ENCODE peak calls at places on chromosomes 11 and 22, in four cellular contexts. E is gastrocnemius medialis, F is HCT116, Y is K562. M is an unnamed sample.

GRCh38 chr22:38485783-38486182 is 17.9 kb downstream of the KDELR3 start:
- ATAC-seq in E (no peak), F (peak; percentile 31), Y (no peak), M (peak; percentile 42)

GRCh38 chr11:128266893-128267292 is 320.5 kb downstream of the ETS1 start:
- ATAC-seq in E (no peak), F (no peak), Y (no peak), M (no peak)

GRCh38 chr22:37981282-37982011 is 2.9 kb downstream of the SOX10 start:
- ATAC-seq in E (no peak), F (no peak), Y (no peak), M (no peak)

GRCh38 chr22:20519558-20519957 is 12.1 kb downstream of the MED15 start:
- ATAC-seq in E (no peak), F (no peak), Y (no peak), M (no peak)

GRCh38 chr11:575996-576756 is at the start of gene PHRF1:
- ATAC-seq in E (peak; percentile 97), F (peak; percentile 88), Y (peak; percentile 89), M (peak; percentile 95)

GRCh38 chr22:28759861-28760560 is 12.5 kb upstream of the CCDC117 start:
- ATAC-seq in E (no peak), F (peak; percentile 27), Y (no peak), M (no peak)

GRCh38 chr22:36327922-36328551 is 59.7 kb downstream of the MYH9 start:
- ATAC-seq in E (no peak), F (no peak), Y (no peak), M (peak; percentile 50)

GRCh38 chr11:78838417-78838816 is 263.8 kb upstream of the NARS2 start:
- ATAC-seq in E (no peak), F (peak; percentile 75), Y (no peak), M (no peak)

GRCh38 chr11:86940122-86940777 is 14.9 kb downstream of the FZD4 start:
- ATAC-seq in E (peak; percentile 92), F (no peak), Y (peak; percentile 75), M (peak; percentile 93)

GRCh38 chr11:44651535-44652130 is 75.1 kb upstream of the TSPAN18 start:
- ATAC-seq in E (no peak), F (no peak), Y (no peak), M (no peak)

GRCh38 chr22:42231929-42232328 is 38.5 kb downstream of the TCF20 start:
- ATAC-seq in E (no peak), F (no peak), Y (no peak), M (no peak)

GRCh38 chr11:78037056-78037455 is 14.0 kb upstream of the KCTD14 start:
- ATAC-seq in E (no peak), F (no peak), Y (no peak), M (no peak)

GRCh38 chr11:119067371-119068222 is at the start of gene VPS11:
- ATAC-seq in E (peak; percentile 96), F (peak; percentile 93), Y (peak; percentile 94), M (peak; percentile 99)

GRCh38 chr11:65059523-65059922 is 1.2 kb upstream of the NAALADL1 start:
- ATAC-seq in E (no peak), F (no peak), Y (no peak), M (no peak)

GRCh38 chr22:22759371-22759770 is 115.0 kb downstream of the GGTLC2 start:
- ATAC-seq in E (no peak), F (no peak), Y (no peak), M (no peak)

GRCh38 chr11:605286-606129 is 10.2 kb downstream of the IRF7 start:
- ATAC-seq in E (no peak), F (no peak), Y (no peak), M (no peak)

GRCh38 chr11:15958939-15959338 is 397.4 kb downstream of the SOX6 start:
- ATAC-seq in E (no peak), F (no peak), Y (no peak), M (no peak)

GRCh38 chr22:24418786-24419479 is 8.5 kb upstream of the ADORA2A start:
- ATAC-seq in E (no peak), F (no peak), Y (no peak), M (no peak)

GRCh38 chr11:86800956-86801264 is 568 bp downstream of the PRSS23 start:
- ATAC-seq in E (no peak), F (no peak), Y (no peak), M (no peak)

GRCh38 chr11:111745719-111746504 is 20.3 kb downstream of the PPP2R1B start:
- ATAC-seq in E (no peak), F (no peak), Y (no peak), M (peak; percentile 65)

GRCh38 chr11:60918251-60918940 is 4.4 kb downstream of the TMEM109 start:
- ATAC-seq in E (no peak), F (no peak), Y (peak; percentile 18), M (no peak)

GRCh38 chr22:20514658-20515406 is 7.4 kb downstream of the MED15 start:
- ATAC-seq in E (peak; percentile 97), F (peak; percentile 6), Y (no peak), M (peak; percentile 48)

GRCh38 chr22:26548303-26548702 is 36.0 kb upstream of the TFIP11 start:
- ATAC-seq in E (no peak), F (no peak), Y (no peak), M (no peak)

GRCh38 chr11:19080579-19080993 is 20.1 kb upstream of the MRGPRX2 start:
- ATAC-seq in E (no peak), F (no peak), Y (no peak), M (no peak)

GRCh38 chr22:37310075-37310606 is 27.8 kb downstream of the CYTH4 start:
- ATAC-seq in E (no peak), F (no peak), Y (no peak), M (no peak)

GRCh38 chr11:62500066-62501035 is 46.3 kb downstream of the AHNAK start:
- ATAC-seq in E (no peak), F (peak; percentile 94), Y (peak; percentile 81), M (no peak)

GRCh38 chr22:46815132-46815531 is 52.7 kb downstream of the TBC1D22A start:
- ATAC-seq in E (no peak), F (no peak), Y (no peak), M (no peak)
- TF ChIP-seq POLR2A in E (no peak), F (no peak), Y (no peak), M (no peak)

DNA sequence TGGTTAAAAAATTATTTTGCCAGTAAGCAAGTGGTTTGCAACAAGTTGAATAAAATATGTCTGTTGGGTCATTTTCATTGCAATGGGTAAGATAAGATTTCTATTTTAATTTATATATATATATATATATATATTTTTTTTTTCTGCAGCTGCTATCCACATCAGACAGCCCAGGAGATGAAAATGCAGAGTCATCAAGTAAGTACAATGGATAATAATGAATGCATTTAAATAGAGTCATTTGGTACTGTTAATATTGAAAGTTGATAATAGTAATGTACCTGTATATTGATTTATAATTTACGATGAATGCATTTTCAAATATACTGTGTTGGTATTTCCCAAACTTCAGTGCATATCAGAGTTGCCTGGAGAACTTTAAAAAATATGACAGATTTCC is 11.5 kb downstream of the BIRC3 start:
- ATAC-seq in E (no peak), F (no peak), Y (no peak), M (no peak)
- TF ChIP-seq POLR2A in E (no peak), F (no peak), Y (no peak), M (no peak)

GRCh38 chr11:124673333-124674167 is at the start of the genes SIAE and SPA17:
- ATAC-seq in E (peak; percentile 92), F (peak; percentile 94), Y (peak; percentile 99), M (peak; percentile 98)
- TF ChIP-seq POLR2A in E (peak; percentile 25), F (peak; percentile 55), Y (peak; percentile 86), M (peak; percentile 48)

GRCh38 chr11:3357302-3357701 is 21.6 kb downstream of the ZNF195 start:
- ATAC-seq in E (no peak), F (no peak), Y (peak; percentile 21), M (no peak)

GRCh38 chr11:3359092-3359824 is 19.7 kb downstream of the ZNF195 start:
- ATAC-seq in E (no peak), F (no peak), Y (peak; percentile 64), M (no peak)

GRCh38 chr11:3353066-3353465 is 25.9 kb downstream of the ZNF195 start:
- ATAC-seq in E (no peak), F (no peak), Y (no peak), M (no peak)

GRCh38 chr11:3356858-3357257 is 22.1 kb downstream of the ZNF195 start:
- ATAC-seq in E (no peak), F (no peak), Y (no peak), M (no peak)

GRCh38 chr11:3357994-3358676 is 20.8 kb downstream of the ZNF195 start:
- ATAC-seq in E (no peak), F (no peak), Y (peak; percentile 36), M (no peak)
- TF ChIP-seq POLR2A in E (no peak), F (no peak), Y (peak; percentile 14), M (no peak)

DNA sequence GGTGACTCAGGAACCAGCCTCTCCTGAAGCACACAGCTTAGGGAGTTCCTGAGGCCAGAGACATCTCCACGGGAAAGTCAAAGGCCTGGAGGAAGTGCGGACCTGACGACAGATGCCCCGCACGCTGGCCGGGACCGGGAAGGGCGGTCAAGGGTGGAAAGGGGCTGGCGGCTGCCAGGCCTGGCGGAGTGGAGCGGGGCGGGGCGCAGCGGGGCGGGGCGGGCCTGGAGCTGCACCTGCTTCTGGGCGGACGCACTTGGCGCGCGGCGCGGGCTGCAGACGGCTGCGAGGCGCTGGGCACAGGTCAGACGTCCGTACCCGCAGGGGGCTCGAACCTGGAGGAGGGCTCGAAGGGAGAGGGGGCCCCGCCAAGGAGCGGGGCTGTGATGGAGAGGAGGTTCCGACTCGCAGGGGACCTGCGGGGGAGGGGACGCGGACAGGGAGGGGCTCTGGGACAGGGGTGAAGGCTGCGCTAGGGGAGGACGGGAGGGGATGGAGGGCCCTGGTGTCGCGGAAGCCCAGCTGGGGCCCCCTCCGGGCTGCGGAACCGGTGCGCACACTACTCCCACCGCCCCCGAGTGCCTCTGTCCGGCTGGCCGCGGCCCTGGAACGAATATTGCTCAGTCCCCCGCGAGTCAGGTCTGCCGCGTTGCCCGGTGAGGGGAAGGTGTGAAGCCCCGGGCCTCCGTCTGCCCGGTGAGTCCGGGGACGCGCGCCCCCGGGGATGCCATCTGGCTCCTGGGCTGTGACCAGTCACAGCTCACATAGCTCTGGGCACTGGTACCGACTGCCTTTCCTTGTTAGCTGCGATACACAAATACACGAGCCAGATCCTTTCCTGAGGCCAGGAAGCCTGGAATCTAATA is at the start of gene TMEM45B:
- ATAC-seq in E (no peak), F (peak; percentile 73), Y (no peak), M (no peak)
- TF ChIP-seq POLR2A in E (no peak), F (no peak), Y (no peak), M (no peak)

DNA sequence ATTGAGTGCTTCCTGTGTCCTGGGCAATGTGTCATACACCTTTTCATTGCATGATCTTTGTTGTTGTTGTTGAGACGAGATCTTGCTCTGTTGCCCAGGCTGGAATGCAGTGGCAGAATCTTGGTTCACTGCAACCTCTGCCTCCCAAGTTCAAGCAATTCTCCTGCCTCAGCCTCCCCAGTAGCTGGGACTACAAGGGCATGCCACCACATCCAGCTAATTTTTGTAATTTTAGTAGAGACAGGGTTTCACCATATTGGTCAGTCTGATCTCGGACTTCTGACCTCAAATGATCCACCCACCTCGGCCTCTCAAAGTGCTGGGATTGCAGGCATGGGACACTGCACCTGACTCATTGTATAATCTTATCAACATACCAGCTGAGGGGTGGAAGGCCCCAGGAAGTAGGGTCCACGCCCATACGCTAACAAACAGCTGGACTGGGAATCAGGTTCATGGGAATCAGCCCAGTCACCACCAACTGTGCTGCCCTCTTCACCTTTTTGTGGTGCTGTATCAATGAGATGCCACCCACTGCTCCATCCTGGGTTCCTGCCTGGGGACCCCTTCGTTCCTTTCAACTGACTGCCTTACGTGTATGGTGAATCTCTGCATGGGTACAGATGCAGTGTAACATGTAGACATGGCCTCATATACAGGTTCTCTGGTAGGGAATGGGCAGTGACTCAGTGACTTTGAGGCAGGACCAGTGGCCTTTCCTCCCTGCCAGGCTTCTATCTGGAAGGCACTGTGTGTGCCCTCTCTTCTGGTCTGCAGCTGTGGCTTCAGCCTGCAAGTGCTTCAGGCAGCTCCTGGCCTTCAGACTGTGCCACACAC is 32.6 kb upstream of the YWHAH start:
- ATAC-seq in E (no peak), F (no peak), Y (peak; percentile 59), M (no peak)
- TF ChIP-seq POLR2A in E (no peak), F (no peak), Y (no peak), M (no peak)

M was measured in gastroesophageal sphincter.